ENCODE peak calls at places on chromosomes 2 and 18, in eight cellular contexts. J is esophagus squamous epithelium, X is right lobe of liver, I is lower lobe of right lung, E is breast epithelium, R is body of pancreas, V is fibroblast of lung, F is esophagus muscularis mucosa. U is an unnamed sample.

GRCh38 chr18:56711706-56712445 is 60.7 kb downstream of the WDR7 start:
- DNase-seq in J (no peak), F (no peak), E (no peak), I (no peak), R (no peak), V (no peak), X (no peak), U (no peak)

GRCh38 chr2:234446404-234447076 is 50.3 kb downstream of the ARL4C start:
- DNase-seq in R (no peak), V (no peak), F (peak), X (peak), I (peak), J (peak), E (no peak), U (peak)

GRCh38 chr18:24176727-24177416 is 38.0 kb downstream of the CABYR start:
- DNase-seq in J (no peak), E (peak), V (peak), F (no peak), R (peak), X (no peak), I (peak), U (peak)

GRCh38 chr2:54947596-54948519 is 102.4 kb downstream of the RTN4 start:
- DNase-seq in X (no peak), R (no peak), V (no peak), E (no peak), J (no peak), I (no peak), F (no peak), U (no peak)

GRCh38 chr2:170817999-170818293 is 1.3 kb downstream of the GAD1 start:
- DNase-seq in E (no peak), I (no peak), R (no peak), F (no peak), V (no peak), X (no peak), J (no peak), U (no peak)

GRCh38 chr2:236014408-236015131 is 153.6 kb downstream of the GBX2 start:
- DNase-seq in V (no peak), I (no peak), J (no peak), X (no peak), F (no peak), E (no peak), R (no peak), U (no peak)

GRCh38 chr18:50454379-50455005 is 79.6 kb downstream of the SKA1 start:
- DNase-seq in R (no peak), X (no peak), E (no peak), F (no peak), V (no peak), J (no peak), I (no peak), U (no peak)

GRCh38 chr2:240232264-240232915 is 91.9 kb upstream of the OTOS start:
- DNase-seq in F (no peak), J (no peak), E (no peak), V (no peak), R (no peak), X (peak), I (no peak), U (no peak)

GRCh38 chr2:216724190-216724589 is 28.8 kb upstream of the IGFBP5 start:
- DNase-seq in V (no peak), E (no peak), I (no peak), J (no peak), F (no peak), X (no peak), R (no peak), U (no peak)

GRCh38 chr2:163347982-163348842 is 387.6 kb downstream of the FIGN start:
- DNase-seq in X (peak), V (peak), J (no peak), E (peak), F (peak), I (peak), R (peak), U (no peak)

GRCh38 chr2:28613181-28613580 is 117.3 kb downstream of the PLB1 start:
- DNase-seq in R (no peak), J (no peak), I (no peak), E (no peak), X (no peak), F (no peak), V (no peak), U (no peak)

GRCh38 chr2:179837408-179837807 is 24.0 kb downstream of the ZNF385B start:
- DNase-seq in J (no peak), V (peak), E (no peak), R (no peak), I (no peak), X (no peak), F (no peak), U (no peak)

GRCh38 chr2:167582619-167583018 is 664.8 kb downstream of the STK39 start:
- DNase-seq in X (no peak), V (peak), R (no peak), F (no peak), I (no peak), E (no peak), J (no peak), U (no peak)

GRCh38 chr2:224278531-224278930 is 123.4 kb downstream of the FAM124B start:
- DNase-seq in E (no peak), X (no peak), V (peak), R (no peak), I (no peak), J (no peak), F (no peak), U (no peak)

GRCh38 chr2:203758841-203759691 is 52.6 kb downstream of the CD28 start:
- DNase-seq in X (no peak), E (no peak), I (no peak), J (no peak), F (no peak), V (peak), R (no peak), U (no peak)

DNA sequence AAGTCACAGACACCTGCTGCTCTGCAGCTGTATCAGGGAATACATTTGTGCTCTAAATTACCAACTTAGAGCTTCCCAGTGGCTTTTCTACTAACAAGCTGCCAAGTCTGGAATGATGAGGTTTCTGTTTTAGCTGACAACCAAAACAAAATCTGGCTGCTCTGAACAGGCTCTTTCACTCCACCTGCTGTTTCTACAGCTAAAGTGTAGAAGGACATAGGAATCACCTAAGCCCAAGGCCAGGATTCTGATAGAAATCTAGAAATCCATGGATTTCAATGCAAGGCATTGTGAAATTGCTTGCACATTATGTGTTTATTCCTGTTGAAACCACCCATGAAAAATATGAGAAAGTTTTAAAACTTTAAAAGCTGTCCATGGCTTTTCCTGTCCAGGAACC is 201.2 kb downstream of the SUCLG1 start:
- DNase-seq in R (no peak), E (no peak), I (no peak), F (no peak), J (no peak), X (no peak), V (no peak), U (no peak)
- TF ChIP-seq CTCF in R (no peak), E (peak), I (no peak), F (no peak), J (no peak), X (no peak), V (no peak), U (no peak)

GRCh38 chr2:14125561-14125960 is 507.0 kb upstream of the LRATD1 start:
- DNase-seq in X (no peak), F (no peak), J (no peak), I (no peak), V (no peak), R (no peak), E (no peak), U (no peak)

GRCh38 chr2:14126846-14127245 is 505.7 kb upstream of the LRATD1 start:
- DNase-seq in F (no peak), J (no peak), V (no peak), I (no peak), R (no peak), X (no peak), E (no peak), U (no peak)

GRCh38 chr2:14123436-14124103 is 508.9 kb upstream of the LRATD1 start:
- DNase-seq in I (no peak), E (no peak), X (no peak), R (no peak), J (no peak), F (no peak), V (no peak), U (no peak)
- H3K27ac ChIP-seq in I (no peak), E (no peak), X (no peak), R (no peak), J (no peak), F (no peak), V (no peak), U (no peak)

DNA sequence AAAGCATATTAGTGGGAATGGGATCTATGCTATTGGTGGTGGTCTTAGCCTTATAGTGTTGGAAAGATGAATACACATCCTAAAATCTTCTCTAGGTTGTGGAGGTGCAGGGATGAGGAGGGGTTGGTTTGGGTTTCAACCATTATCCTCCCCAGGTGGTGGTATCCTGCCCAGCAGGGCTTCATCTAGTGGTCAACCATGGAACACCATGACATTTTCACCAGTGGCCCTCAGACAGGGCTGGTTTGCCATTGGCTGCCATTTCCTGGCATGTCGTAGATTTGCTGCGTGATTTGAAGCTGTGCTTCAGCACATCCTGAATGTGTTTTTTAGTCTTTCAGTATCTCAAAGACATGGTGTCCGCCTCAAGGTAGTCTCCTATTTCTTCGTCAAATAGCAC is 391.2 kb upstream of the HNRNPA3 start:
- DNase-seq in E (no peak), X (no peak), I (no peak), F (no peak), J (no peak), V (no peak), R (no peak), U (no peak)
- TF ChIP-seq CTCF in E (no peak), X (no peak), I (no peak), F (no peak), J (no peak), V (no peak), R (no peak), U (no peak)

GRCh38 chr2:101112772-101113157 is 38.4 kb downstream of the TBC1D8 start:
- DNase-seq in F (no peak), V (no peak), X (no peak), J (no peak), I (no peak), R (no peak), E (no peak), U (no peak)
- H3K27ac ChIP-seq in F (no peak), V (peak), X (peak), J (peak), I (no peak), R (peak), E (peak), U (no peak)

DNA sequence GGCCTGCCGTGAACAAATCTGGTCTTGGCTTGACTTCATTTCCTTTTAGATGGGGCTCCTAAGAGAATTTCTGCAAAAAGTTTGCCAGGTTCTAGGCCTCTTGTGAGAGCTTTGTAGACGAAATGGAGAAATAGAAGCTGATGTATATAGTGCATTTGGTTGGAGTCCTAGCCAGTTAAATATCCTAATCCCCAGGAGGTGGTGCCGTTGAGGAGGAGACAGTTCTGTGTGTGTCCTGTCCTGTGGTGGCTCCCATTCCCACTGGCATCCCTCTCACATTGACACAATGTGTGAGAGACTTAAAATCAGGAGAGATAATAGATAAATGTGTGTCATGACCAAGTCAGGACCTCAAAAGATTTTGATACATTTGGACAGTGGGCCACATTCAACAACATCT is 34.6 kb upstream of the DNER start:
- DNase-seq in X (no peak), E (no peak), V (no peak), F (no peak), I (no peak), R (no peak), J (no peak), U (no peak)
- TF ChIP-seq CTCF in X (no peak), E (no peak), V (no peak), F (no peak), I (no peak), R (no peak), J (no peak), U (no peak)

GRCh38 chr2:84925724-84926376 is 20.4 kb downstream of the TMSB10 start:
- DNase-seq in J (peak), I (peak), X (peak), V (peak), R (peak), E (peak), F (peak), U (peak)

GRCh38 chr2:84924173-84925106 is 19.0 kb downstream of the TMSB10 start:
- DNase-seq in J (no peak), E (no peak), X (no peak), F (no peak), R (no peak), I (peak), V (no peak), U (no peak)

GRCh38 chr2:84925336-84925723 is 19.9 kb downstream of the TMSB10 start:
- DNase-seq in J (no peak), V (no peak), E (no peak), F (no peak), X (no peak), R (peak), I (no peak), U (no peak)

GRCh38 chr2:84931384-84931821 is 25.9 kb downstream of the TMSB10 start:
- DNase-seq in F (no peak), I (no peak), V (no peak), R (no peak), J (no peak), X (no peak), E (no peak), U (no peak)

DNA sequence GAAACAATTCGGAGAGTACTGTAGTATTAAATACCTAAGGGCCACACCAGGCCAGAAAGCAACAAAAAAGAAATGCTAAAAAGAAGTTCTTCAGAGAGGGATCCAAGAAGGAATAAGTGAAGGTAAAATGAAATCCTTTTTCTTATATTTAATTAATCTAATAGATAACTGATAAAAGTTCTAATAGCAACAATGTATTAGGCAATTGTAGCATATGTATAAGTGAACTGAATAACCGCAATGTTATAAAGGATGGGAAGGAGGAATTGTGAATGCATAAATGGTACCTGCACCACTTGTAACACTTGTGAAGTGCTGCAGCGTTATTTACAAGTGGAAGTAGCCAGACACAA is 21.8 kb downstream of the TMSB10 start:
- DNase-seq in R (no peak), E (no peak), F (no peak), J (no peak), I (no peak), V (no peak), X (no peak), U (no peak)
- H3K27ac ChIP-seq in R (no peak), E (no peak), F (no peak), J (no peak), I (no peak), V (peak), X (no peak), U (no peak)

DNA sequence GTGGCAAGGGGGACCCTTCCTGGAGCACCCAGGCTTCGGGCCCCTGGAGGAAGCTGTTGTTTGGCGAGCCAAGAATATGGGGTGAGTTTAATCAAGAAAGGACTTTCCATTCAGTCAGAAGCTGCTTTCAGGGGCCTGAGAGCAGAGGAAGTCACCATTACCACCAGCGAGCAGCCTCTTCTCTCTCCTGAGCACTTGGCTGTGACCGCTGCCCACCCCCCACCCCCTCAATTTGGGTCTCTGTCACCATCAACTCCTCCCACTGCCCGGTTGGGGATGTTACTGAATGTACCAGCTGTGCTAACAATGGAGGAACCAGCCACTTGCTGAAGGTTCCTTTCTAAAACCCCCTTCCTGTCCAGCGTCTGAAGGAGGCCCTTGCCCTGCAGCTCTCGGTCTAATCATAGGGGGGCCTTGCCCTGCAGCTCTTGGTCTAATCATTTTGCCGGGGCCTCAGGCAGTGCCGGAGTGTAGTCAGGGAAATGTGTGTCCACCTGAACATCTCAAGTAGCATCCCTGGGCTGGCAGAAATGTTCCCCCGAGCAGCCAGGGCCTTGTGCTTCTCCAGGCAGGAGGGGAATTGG is 957 bp downstream of the INPP5D start:
- DNase-seq in X (peak), V (no peak), E (peak), F (no peak), I (no peak), J (no peak), R (no peak), U (no peak)
- TF ChIP-seq CTCF in X (no peak), V (no peak), E (no peak), F (no peak), I (no peak), J (no peak), R (no peak), U (no peak)

U was measured in CD4-positive, alpha-beta T cell.